ENCODE peak calls at places on chromosomes 3 and 15, in five cellular contexts. K is upper lobe of left lung, A is tibial nerve, H is sigmoid colon, C is HepG2. N is an unnamed sample.

GRCh38 chr3:196138464-196138863 is 56.6 kb upstream of the TFRC start:
- DNase-seq in K (no peak), A (no peak), H (no peak), C (no peak), N (no peak)

GRCh38 chr3:150773616-150774192 is 10.7 kb upstream of the SIAH2 start:
- DNase-seq in K (peak), A (no peak), H (no peak), C (no peak), N (no peak)

GRCh38 chr15:74635228-74635627 is 19.6 kb downstream of the CLK3 start:
- DNase-seq in K (no peak), A (peak), H (no peak), C (peak), N (peak)

GRCh38 chr15:64096486-64097431 is 977 bp downstream of the SNX1 start:
- DNase-seq in K (no peak), A (no peak), H (no peak), C (no peak), N (no peak)

GRCh38 chr3:138681463-138682215 is 73.1 kb downstream of the FAIM start:
- DNase-seq in K (no peak), A (no peak), H (no peak), C (no peak), N (no peak)

GRCh38 chr15:67833504-67834248 is 6.2 kb downstream of the RNU6-1 start:
- DNase-seq in K (peak), A (no peak), H (peak), C (peak), N (peak)

GRCh38 chr3:166444336-166444735 is 607.1 kb upstream of the BCHE start:
- DNase-seq in K (no peak), A (no peak), H (no peak), C (no peak), N (no peak)

GRCh38 chr3:149638401-149639092 is 19.3 kb downstream of the WWTR1 start:
- DNase-seq in K (no peak), A (peak), H (no peak), C (no peak), N (no peak)

GRCh38 chr3:124950026-124950425 is 15.5 kb upstream of the MUC13 start:
- DNase-seq in K (no peak), A (no peak), H (no peak), C (no peak), N (no peak)

GRCh38 chr15:31298707-31299172 is 27.9 kb upstream of the KLF13 start:
- DNase-seq in K (peak), A (no peak), H (peak), C (no peak), N (no peak)

GRCh38 chr3:179071569-179072397 is at the start of gene ZMAT3:
- DNase-seq in K (peak), A (peak), H (peak), C (peak), N (peak)

GRCh38 chr3:123949606-123950005 is 11.4 kb downstream of the CCDC14 start:
- DNase-seq in K (no peak), A (no peak), H (no peak), C (no peak), N (no peak)

GRCh38 chr15:63178034-63178433 is 11.4 kb upstream of the RAB8B start:
- DNase-seq in K (no peak), A (no peak), H (no peak), C (peak), N (no peak)

GRCh38 chr3:59486468-59486964 is 436.7 kb upstream of the CFAP20DC start:
- DNase-seq in K (no peak), A (no peak), H (no peak), C (no peak), N (no peak)

GRCh38 chr3:38474928-38475605 is 21.1 kb upstream of the EXOG start:
- DNase-seq in K (peak), A (no peak), H (no peak), C (no peak), N (no peak)

GRCh38 chr3:149586871-149587270 is 71.0 kb downstream of the WWTR1 start:
- DNase-seq in K (no peak), A (no peak), H (no peak), C (no peak), N (no peak)

GRCh38 chr3:42674151-42674550 is 11.2 kb upstream of the KLHL40 start:
- DNase-seq in K (no peak), A (no peak), H (no peak), C (no peak), N (no peak)

GRCh38 chr15:89171136-89172072 is 50.0 kb downstream of the RLBP1 start:
- DNase-seq in K (no peak), A (peak), H (peak), C (peak), N (peak)

GRCh38 chr3:161371441-161372320 is at the start of gene SPTSSB:
- DNase-seq in K (peak), A (no peak), H (peak), C (peak), N (peak)

GRCh38 chr3:10450494-10451440 is 54.6 kb downstream of the ATP2B2 start:
- DNase-seq in K (peak), A (no peak), H (no peak), C (no peak), N (no peak)

GRCh38 chr15:58517252-58517681 is 85.5 kb downstream of the LIPC start:
- DNase-seq in K (no peak), A (no peak), H (no peak), C (no peak), N (no peak)

GRCh38 chr15:78422571-78423340 is 15.3 kb upstream of the IREB2 start:
- DNase-seq in K (no peak), A (peak), H (peak), C (peak), N (peak)

GRCh38 chr3:41363830-41364523 is 164.7 kb downstream of the CTNNB1 start:
- DNase-seq in K (no peak), A (no peak), H (no peak), C (peak), N (no peak)

DNA sequence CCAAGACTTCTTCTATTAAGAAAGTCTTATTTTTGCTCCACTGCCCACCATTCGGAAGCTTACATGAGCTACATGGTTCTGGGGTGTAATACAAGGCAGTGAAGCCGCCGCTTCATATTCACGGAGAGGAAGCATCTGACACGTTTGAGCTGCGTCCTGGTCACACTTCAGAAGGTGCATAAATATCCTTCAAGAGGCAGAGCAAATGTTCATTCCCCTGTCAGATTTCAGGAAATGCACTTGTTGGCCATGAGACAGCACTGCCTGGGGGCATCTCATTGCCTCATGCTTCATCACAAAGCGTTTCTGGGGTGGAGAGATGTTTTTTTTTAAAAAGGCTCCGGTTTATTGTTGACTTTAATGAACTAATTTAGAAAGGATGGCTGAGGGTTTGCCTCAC is 119.9 kb downstream of the CADPS start:
- DNase-seq in K (no peak), A (no peak), H (no peak), C (no peak), N (no peak)
- H3K4me3 ChIP-seq in K (no peak), A (no peak), H (no peak), C (no peak), N (no peak)

DNA sequence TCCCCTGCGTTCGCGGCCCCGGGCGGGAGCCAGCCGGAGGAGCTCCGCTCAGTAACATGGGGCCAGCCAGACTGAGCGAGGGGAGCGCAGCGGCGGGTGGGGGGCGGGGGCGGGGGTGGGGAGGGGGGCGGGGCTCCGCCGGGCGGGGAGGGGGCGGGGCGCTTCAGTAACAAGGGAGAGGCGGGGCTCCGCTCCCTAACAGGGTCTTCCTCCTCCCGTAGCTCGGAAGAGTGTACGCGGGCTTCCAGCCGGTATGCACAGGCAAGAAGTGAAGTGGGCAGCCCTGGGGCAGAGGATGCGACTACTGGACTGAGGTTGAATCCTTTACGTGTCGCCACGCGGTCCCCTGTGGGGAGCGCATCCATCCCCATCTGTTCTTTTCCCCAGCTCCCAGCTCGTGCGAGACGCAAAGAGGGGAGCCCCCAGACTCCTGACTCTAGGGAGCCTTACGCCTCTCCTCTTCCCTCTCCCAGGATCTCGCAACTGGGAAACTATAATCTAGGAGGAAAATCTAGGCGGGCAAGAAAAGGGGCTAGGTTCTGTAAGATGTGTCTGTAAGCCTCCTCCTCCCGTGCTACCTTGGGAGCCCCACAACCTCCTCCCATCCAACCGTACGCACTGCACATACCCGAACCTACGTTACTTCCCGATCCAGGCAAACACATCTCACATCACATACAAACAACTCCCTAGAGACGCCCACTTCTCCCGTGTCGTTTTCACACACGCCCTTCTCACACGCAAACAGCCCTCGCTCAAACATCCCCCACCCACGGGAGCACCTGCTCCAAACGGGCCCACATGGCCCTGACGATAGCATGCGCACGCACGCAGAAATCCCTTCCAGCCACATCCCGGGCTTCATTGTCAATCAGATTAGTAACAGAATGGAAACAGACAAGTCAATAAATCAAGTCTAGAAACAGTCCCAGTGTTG is at the start of gene SHF:
- DNase-seq in K (no peak), A (peak), H (peak), C (peak), N (peak)
- TF ChIP-seq POLR2A in K (peak), A (no peak), H (no peak), C (peak), N (peak)

GRCh38 chr3:11582123-11582968 is 61.4 kb downstream of the VGLL4 start:
- DNase-seq in K (no peak), A (peak), H (peak), C (no peak), N (peak)
- TF ChIP-seq EP300 in K (no peak), A (peak), H (no peak), C (no peak), N (no peak)

DNA sequence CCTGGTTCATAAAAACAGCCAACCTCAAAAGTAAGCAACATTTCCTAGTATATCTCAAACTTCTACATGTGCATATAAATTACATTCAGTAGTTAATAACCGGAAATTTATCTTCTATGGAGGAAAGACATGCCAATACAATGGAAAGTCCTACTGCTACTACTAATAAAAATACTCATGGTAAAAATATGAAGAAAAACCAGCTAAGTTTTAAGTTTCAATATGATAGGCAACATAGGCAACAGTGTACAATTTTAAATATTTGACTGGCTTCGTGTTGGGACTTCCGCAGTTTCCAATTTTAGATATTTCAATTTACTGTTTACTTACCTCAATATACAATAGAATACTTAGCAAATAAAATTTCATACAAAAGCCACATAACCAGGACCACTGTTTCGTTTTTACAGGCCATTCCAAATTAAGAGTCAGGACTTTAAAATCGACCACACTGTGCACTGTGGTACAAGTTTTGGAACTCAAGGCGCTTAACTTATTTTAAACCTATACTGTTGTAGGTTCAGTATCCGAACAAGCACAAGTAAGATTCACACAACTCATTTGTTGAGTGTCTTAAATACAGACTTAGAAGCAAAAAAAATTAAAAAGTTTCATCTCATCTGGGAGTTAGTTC is 2.9 kb downstream of the NAA50 start:
- DNase-seq in K (no peak), A (no peak), H (no peak), C (no peak), N (no peak)
- H3K4me3 ChIP-seq in K (no peak), A (no peak), H (no peak), C (no peak), N (no peak)